ENCODE peak calls at places on chromosomes 3 and 15, in seven cellular contexts. B, S, N, U, D, A and C are unnamed samples. For H3K79me2, the result is how much of the 10 kb centered on the place peaks cover.

GRCh38 chr15:27847775-27848710 is 251.1 kb downstream of the OCA2 start:
- DNase-seq in A (no peak), B (no peak), D (no peak), U (no peak), S (no peak), N (no peak), C (no peak)

GRCh38 chr15:58724471-58724870 is 25.0 kb downstream of the ADAM10 start:
- DNase-seq in U (no peak), S (peak), A (no peak), D (no peak), B (no peak), N (no peak), C (peak)

GRCh38 chr3:116432795-116433194 is 12.5 kb downstream of the LSAMP start:
- DNase-seq in U (no peak), B (no peak), D (no peak), N (no peak), S (no peak), A (no peak), C (no peak)

GRCh38 chr3:186938716-186939115 is 8.4 kb downstream of the ST6GAL1 start:
- DNase-seq in S (peak), B (no peak), U (no peak), D (no peak), A (no peak), N (no peak), C (no peak)

GRCh38 chr15:87877114-87877810 is 379.3 kb downstream of the NTRK3 start:
- DNase-seq in B (no peak), N (no peak), A (peak), U (no peak), D (no peak), S (peak), C (no peak)

GRCh38 chr15:93321881-93322282 is 232.9 kb upstream of the RGMA start:
- DNase-seq in U (peak), S (no peak), B (no peak), A (no peak), N (no peak), D (no peak), C (no peak)

GRCh38 chr3:186442162-186442561 is 80.1 kb upstream of the DGKG start:
- DNase-seq in D (no peak), N (no peak), B (no peak), S (no peak), A (no peak), U (no peak), C (no peak)

GRCh38 chr15:74613953-74614743 is 1.5 kb upstream of the CLK3 start:
- DNase-seq in D (no peak), U (no peak), S (no peak), N (peak), B (peak), A (peak), C (no peak)

GRCh38 chr15:62417444-62417843 is 252.4 kb upstream of the C2CD4B start:
- DNase-seq in D (no peak), S (no peak), N (no peak), B (no peak), U (no peak), A (no peak), C (no peak)

GRCh38 chr3:177146646-177147045 is 50.6 kb downstream of the TBL1XR1 start:
- DNase-seq in S (no peak), A (no peak), N (no peak), D (no peak), U (no peak), B (no peak), C (no peak)

GRCh38 chr3:107775958-107776357 is 253.2 kb downstream of the BBX start:
- DNase-seq in B (no peak), N (no peak), A (no peak), D (no peak), U (no peak), S (no peak), C (no peak)

GRCh38 chr15:75049392-75049791 is 26.0 kb downstream of the PPCDC start:
- DNase-seq in S (peak), U (no peak), B (no peak), N (no peak), A (peak), D (no peak), C (no peak)

GRCh38 chr3:197117107-197117506 is 87.5 kb upstream of the MELTF start:
- DNase-seq in U (peak), S (no peak), N (peak), A (no peak), B (no peak), D (no peak), C (no peak)

GRCh38 chr15:55588818-55589122 is 625 bp upstream of the PYGO1 start:
- DNase-seq in A (no peak), S (no peak), U (no peak), D (no peak), B (no peak), N (peak), C (no peak)

GRCh38 chr3:106466881-106467280 is 598.1 kb upstream of the CBLB start:
- DNase-seq in A (no peak), D (no peak), S (no peak), N (no peak), B (no peak), U (no peak), C (no peak)

GRCh38 chr3:126216416-126216815 is 36.0 kb upstream of the ALDH1L1 start:
- DNase-seq in D (no peak), S (peak), U (peak), B (no peak), N (no peak), A (no peak), C (no peak)

GRCh38 chr3:127476936-127477335 is 113.6 kb downstream of the TPRA1 start:
- DNase-seq in U (no peak), D (no peak), B (no peak), A (no peak), S (no peak), N (no peak), C (no peak)

GRCh38 chr3:191051037-191051436 is 148.0 kb upstream of the OSTN start:
- DNase-seq in D (peak), S (peak), B (no peak), N (peak), U (peak), A (peak), C (peak)

GRCh38 chr3:13215940-13216546 is 142.8 kb upstream of the IQSEC1 start:
- DNase-seq in B (no peak), N (no peak), A (no peak), U (peak), D (peak), S (peak), C (no peak)

GRCh38 chr3:123113889-123114450 is 47.1 kb downstream of the PDIA5 start:
- DNase-seq in S (no peak), B (no peak), D (no peak), A (no peak), U (no peak), N (no peak), C (no peak)

GRCh38 chr15:85828869-85829268 is 34.1 kb upstream of the KLHL25 start:
- DNase-seq in B (no peak), A (no peak), D (no peak), S (no peak), N (no peak), U (no peak), C (peak)

GRCh38 chr3:135918600-135918999 is 46.9 kb upstream of the PPP2R3A start:
- DNase-seq in A (peak), U (peak), D (peak), N (peak), S (peak), B (no peak), C (no peak)

GRCh38 chr3:44685128-44685800 is 27.2 kb upstream of the ZNF502 start:
- DNase-seq in D (no peak), S (peak), N (peak), A (peak), U (peak), B (peak), C (peak)

GRCh38 chr15:88476635-88477038 is 9.1 kb downstream of the MRPS11 start:
- DNase-seq in D (peak), N (peak), B (peak), S (peak), U (no peak), A (peak), C (peak)

GRCh38 chr3:142642956-142643355 is 46.8 kb downstream of the PLS1 start:
- DNase-seq in A (no peak), U (no peak), N (peak), D (no peak), B (no peak), S (no peak), C (no peak)

GRCh38 chr3:129277829-129278271 is 820 bp upstream of the HMCES start:
- DNase-seq in N (peak), B (peak), D (no peak), U (no peak), S (no peak), A (peak), C (peak)

DNA sequence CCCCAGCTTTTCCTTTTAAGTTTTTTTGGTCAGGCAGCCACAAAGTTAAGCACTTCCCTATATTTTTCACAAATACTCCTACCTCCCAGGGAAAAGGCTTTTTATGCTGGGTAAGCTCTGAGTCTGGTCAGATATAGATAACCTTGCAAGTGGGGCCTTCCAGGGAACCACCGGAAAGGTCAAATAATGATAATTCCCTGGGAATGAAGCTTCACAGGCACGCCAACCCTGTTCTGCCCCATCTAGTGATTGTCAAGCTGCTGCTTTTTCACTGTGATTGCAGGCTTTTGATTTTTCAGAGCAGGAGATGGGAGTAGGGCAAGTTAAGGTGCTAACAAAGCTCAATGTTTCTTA is 121.0 kb downstream of the ZNF609 start:
- DNase-seq in B (no peak), A (no peak), N (no peak), D (no peak), S (no peak), U (no peak), C (no peak)
- H3K79me2 ChIP-seq in B (under half), A (half or more), N (half or more), D (under half), S (under half), U (half or more), C (under half)

GRCh38 chr3:15443826-15444524 is 16.6 kb downstream of the EAF1 start:
- DNase-seq in A (no peak), D (no peak), U (no peak), S (peak), B (no peak), N (no peak), C (no peak)
- H3K27ac ChIP-seq in A (no peak), D (no peak), U (no peak), S (no peak), B (no peak), N (no peak), C (no peak)

GRCh38 chr15:66720206-66721010 is 18.4 kb downstream of the SMAD6 start:
- DNase-seq in A (no peak), D (no peak), S (peak), B (no peak), U (peak), N (no peak), C (no peak)
- H3K79me2 ChIP-seq in A (half or more), D (under half), S (under half), B (under half), U (under half), N (under half), C (under half)

DNA sequence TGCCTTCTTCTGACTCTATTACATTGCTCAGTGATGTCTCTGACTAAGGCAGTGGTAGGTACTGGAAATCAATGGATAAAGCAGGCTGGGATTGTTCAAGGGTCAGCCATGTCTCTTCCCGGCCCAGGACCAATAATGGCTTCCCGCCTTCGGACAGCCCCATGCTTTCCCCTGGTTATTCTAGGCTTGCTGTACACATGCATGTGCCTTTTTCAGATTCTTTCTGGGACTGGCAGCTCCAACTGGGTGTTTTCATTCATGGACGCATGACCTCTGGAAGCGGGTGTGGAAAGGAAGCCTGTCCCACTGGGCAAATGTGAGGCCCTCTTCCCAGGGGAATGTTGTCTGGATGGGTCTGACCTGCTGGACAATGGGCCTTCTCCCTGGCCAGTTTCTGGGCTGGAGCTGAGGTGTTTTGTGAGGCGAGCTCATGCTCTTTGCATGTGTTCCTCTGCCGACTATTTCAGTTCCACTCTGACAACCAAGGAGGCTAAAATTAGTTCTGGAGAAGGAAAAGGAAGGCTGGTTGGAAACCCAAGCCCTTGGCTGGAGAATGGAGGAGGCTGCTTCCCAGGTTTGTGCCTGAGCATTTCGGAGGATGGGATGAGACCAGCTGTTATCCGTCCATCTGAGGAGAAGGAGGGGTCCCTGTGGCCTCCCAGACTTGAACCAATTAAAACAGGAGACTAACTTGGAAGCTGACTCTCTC is 6.8 kb downstream of the ACVR2B start:
- DNase-seq in A (no peak), N (no peak), S (no peak), U (no peak), D (no peak), B (no peak), C (no peak)
- H3K27ac ChIP-seq in A (no peak), N (no peak), S (no peak), U (no peak), D (no peak), B (no peak), C (no peak)

GRCh38 chr15:22966321-22967083 is 13.7 kb downstream of the CYFIP1 start:
- DNase-seq in U (no peak), S (no peak), A (no peak), B (no peak), D (no peak), N (no peak), C (no peak)

GRCh38 chr15:22967084-22967770 is 12.9 kb downstream of the CYFIP1 start:
- DNase-seq in U (no peak), N (no peak), D (no peak), S (no peak), A (no peak), B (no peak), C (no peak)

GRCh38 chr15:22968356-22968755 is 11.8 kb downstream of the CYFIP1 start:
- DNase-seq in B (no peak), D (no peak), S (peak), A (no peak), N (no peak), U (peak), C (no peak)

GRCh38 chr15:22973286-22973685 is 6.9 kb downstream of the CYFIP1 start:
- DNase-seq in B (no peak), N (no peak), A (no peak), D (no peak), S (no peak), U (no peak), C (no peak)

GRCh38 chr15:22969512-22969911 is 10.7 kb downstream of the CYFIP1 start:
- DNase-seq in U (no peak), N (no peak), A (no peak), D (no peak), S (no peak), B (no peak), C (no peak)
- H3K79me2 ChIP-seq in U (half or more), N (half or more), A (half or more), D (half or more), S (half or more), B (under half), C (under half)